ENCODE peak calls at places on chromosomes 7 and 10, in five cellular contexts. One of them, this sample, is unnamed.

GRCh38 chr7:41996381-41997035 is 240.5 kb downstream of the GLI3 start:
- DNase-seq in KBM-7: no peak
- DNase-seq in CD8-positive, alpha-beta memory T cell: no peak
- DNase-seq in AG09309: peak
- DNase-seq in AG08396: no peak
- DNase-seq in this sample: no peak

GRCh38 chr10:124308811-124309210 is 109.9 kb downstream of the OAT start:
- DNase-seq in KBM-7: no peak
- DNase-seq in CD8-positive, alpha-beta memory T cell: no peak
- DNase-seq in AG09309: no peak
- DNase-seq in AG08396: no peak
- DNase-seq in this sample: no peak

GRCh38 chr7:156460861-156461632 is 179.5 kb upstream of the RNF32 start:
- DNase-seq in KBM-7: no peak
- DNase-seq in CD8-positive, alpha-beta memory T cell: no peak
- DNase-seq in AG09309: no peak
- DNase-seq in AG08396: no peak
- DNase-seq in this sample: no peak

GRCh38 chr7:23277359-23277989 is 21.7 kb upstream of the MALSU1 start:
- DNase-seq in KBM-7: peak
- DNase-seq in CD8-positive, alpha-beta memory T cell: no peak
- DNase-seq in AG09309: no peak
- DNase-seq in AG08396: peak
- DNase-seq in this sample: no peak

GRCh38 chr10:11517150-11517549 is 94.3 kb downstream of the USP6NL start:
- DNase-seq in KBM-7: no peak
- DNase-seq in CD8-positive, alpha-beta memory T cell: no peak
- DNase-seq in AG09309: no peak
- DNase-seq in AG08396: no peak
- DNase-seq in this sample: no peak

GRCh38 chr7:47611045-47611511 is 29.2 kb upstream of the TNS3 start:
- DNase-seq in KBM-7: no peak
- DNase-seq in CD8-positive, alpha-beta memory T cell: no peak
- DNase-seq in AG09309: no peak
- DNase-seq in AG08396: no peak
- DNase-seq in this sample: no peak

GRCh38 chr10:86391236-86391840 is 24.7 kb upstream of the GRID1 start:
- DNase-seq in KBM-7: no peak
- DNase-seq in CD8-positive, alpha-beta memory T cell: no peak
- DNase-seq in AG09309: no peak
- DNase-seq in AG08396: no peak
- DNase-seq in this sample: no peak

GRCh38 chr7:29401827-29402226 is 161.8 kb upstream of the PRR15 start:
- DNase-seq in KBM-7: no peak
- DNase-seq in CD8-positive, alpha-beta memory T cell: no peak
- DNase-seq in AG09309: no peak
- DNase-seq in AG08396: no peak
- DNase-seq in this sample: no peak

GRCh38 chr10:112601214-112602090 is 154.4 kb downstream of the VTI1A start:
- DNase-seq in KBM-7: no peak
- DNase-seq in CD8-positive, alpha-beta memory T cell: no peak
- DNase-seq in AG09309: no peak
- DNase-seq in AG08396: no peak
- DNase-seq in this sample: no peak

GRCh38 chr10:72697711-72698110 is 5.8 kb downstream of the MCU start:
- DNase-seq in KBM-7: no peak
- DNase-seq in CD8-positive, alpha-beta memory T cell: no peak
- DNase-seq in AG09309: no peak
- DNase-seq in AG08396: no peak
- DNase-seq in this sample: peak

GRCh38 chr10:98694863-98695262 is 248.1 kb upstream of the HPS1 start:
- DNase-seq in KBM-7: no peak
- DNase-seq in CD8-positive, alpha-beta memory T cell: no peak
- DNase-seq in AG09309: no peak
- DNase-seq in AG08396: no peak
- DNase-seq in this sample: no peak

This sample was measured in MG63.